ENCODE peak calls at places on chromosomes 11 and 22, in ten cellular contexts. V, F, T, P, D, U, C, M, X and E are unnamed samples.

GRCh38 chr11:35223429-35223828 is 84.5 kb downstream of the CD44 start:
- DNase-seq in V (peak), F (peak), T (no peak), P (no peak), D (no peak), U (no peak), C (peak), M (no peak), X (no peak), E (no peak)

GRCh38 chr22:49530671-49531532 is 296.8 kb downstream of the BRD1 start:
- DNase-seq in V (no peak), F (no peak), T (no peak), P (no peak), D (no peak), U (no peak), C (no peak), M (no peak), X (no peak), E (no peak)

GRCh38 chr11:118688851-118689502 is 9.5 kb upstream of the TREH start:
- DNase-seq in V (no peak), F (no peak), T (no peak), P (no peak), D (no peak), U (no peak), C (no peak), M (no peak), X (no peak), E (no peak)

GRCh38 chr11:75812542-75813040 is 2.4 kb upstream of the UVRAG start:
- DNase-seq in V (no peak), F (no peak), T (no peak), P (no peak), D (no peak), U (no peak), C (no peak), M (no peak), X (no peak), E (no peak)

GRCh38 chr11:380996-381395 is 11.7 kb downstream of the B4GALNT4 start:
- DNase-seq in V (no peak), F (no peak), T (no peak), P (no peak), D (no peak), U (no peak), C (no peak), M (no peak), X (no peak), E (no peak)

GRCh38 chr11:2208691-2209369 is 37.2 kb upstream of the TH start:
- DNase-seq in V (no peak), F (no peak), T (no peak), P (no peak), D (no peak), U (no peak), C (no peak), M (peak), X (no peak), E (no peak)

GRCh38 chr11:86805873-86806310 is 5.5 kb downstream of the PRSS23 start:
- DNase-seq in V (no peak), F (no peak), T (no peak), P (no peak), D (no peak), U (no peak), C (no peak), M (no peak), X (no peak), E (no peak)

GRCh38 chr11:78050964-78051831 is 12.5 kb upstream of the THRSP start:
- DNase-seq in V (peak), F (no peak), T (peak), P (no peak), D (no peak), U (no peak), C (peak), M (no peak), X (no peak), E (no peak)

GRCh38 chr11:69444381-69445130 is 36.9 kb upstream of the LINC01488 start:
- DNase-seq in V (peak), F (peak), T (peak), P (no peak), D (peak), U (no peak), C (peak), M (no peak), X (no peak), E (peak)

GRCh38 chr11:134800826-134801225 is 388.8 kb upstream of the B3GAT1 start:
- DNase-seq in V (no peak), F (no peak), T (no peak), P (no peak), D (no peak), U (no peak), C (no peak), M (no peak), X (no peak), E (no peak)

GRCh38 chr11:10556590-10556989 is 11.9 kb downstream of the LYVE1 start:
- DNase-seq in V (no peak), F (no peak), T (no peak), P (no peak), D (no peak), U (no peak), C (no peak), M (no peak), X (no peak), E (no peak)

GRCh38 chr22:29004647-29005371 is 56.8 kb downstream of the C22orf31 start:
- DNase-seq in V (peak), F (no peak), T (no peak), P (no peak), D (no peak), U (no peak), C (no peak), M (peak), X (peak), E (no peak)

GRCh38 chr11:122108192-122108799 is 7.7 kb downstream of the BLID start:
- DNase-seq in V (peak), F (no peak), T (peak), P (no peak), D (peak), U (peak), C (peak), M (no peak), X (no peak), E (no peak)

GRCh38 chr11:125055107-125055715 is 7.9 kb upstream of the SLC37A2 start:
- DNase-seq in V (no peak), F (no peak), T (no peak), P (no peak), D (no peak), U (no peak), C (no peak), M (no peak), X (no peak), E (no peak)

GRCh38 chr11:36192723-36193619 is 96.3 kb downstream of the COMMD9 start:
- DNase-seq in V (no peak), F (no peak), T (no peak), P (no peak), D (no peak), U (no peak), C (no peak), M (no peak), X (no peak), E (no peak)

GRCh38 chr11:58616594-58616993 is 5.9 kb upstream of the CNTF start:
- DNase-seq in V (peak), F (peak), T (peak), P (no peak), D (no peak), U (no peak), C (peak), M (no peak), X (no peak), E (peak)

GRCh38 chr22:46123694-46124382 is 26.5 kb upstream of the PPARA start:
- DNase-seq in V (no peak), F (no peak), T (no peak), P (no peak), D (no peak), U (no peak), C (no peak), M (no peak), X (no peak), E (no peak)

GRCh38 chr11:47981667-47982404 is 1.5 kb downstream of the PTPRJ start:
- DNase-seq in V (no peak), F (no peak), T (no peak), P (no peak), D (no peak), U (no peak), C (no peak), M (no peak), X (no peak), E (no peak)

GRCh38 chr22:25236417-25236816 is 17.0 kb downstream of the CRYBB2 start:
- DNase-seq in V (no peak), F (no peak), T (no peak), P (no peak), D (no peak), U (no peak), C (no peak), M (no peak), X (no peak), E (no peak)

GRCh38 chr11:131370090-131370751 is at the start of gene NTM:
- DNase-seq in V (no peak), F (peak), T (no peak), P (no peak), D (peak), U (no peak), C (peak), M (no peak), X (no peak), E (peak)

GRCh38 chr22:49332691-49333090 is 495.0 kb downstream of the BRD1 start:
- DNase-seq in V (no peak), F (no peak), T (no peak), P (no peak), D (no peak), U (no peak), C (no peak), M (no peak), X (no peak), E (no peak)

GRCh38 chr11:17517186-17517585 is 27.0 kb downstream of the USH1C start:
- DNase-seq in V (no peak), F (no peak), T (no peak), P (no peak), D (no peak), U (no peak), C (no peak), M (no peak), X (no peak), E (no peak)

GRCh38 chr22:38135133-38135706 is 24.7 kb upstream of the BAIAP2L2 start:
- DNase-seq in V (peak), F (peak), T (peak), P (no peak), D (peak), U (no peak), C (peak), M (no peak), X (no peak), E (peak)

GRCh38 chr22:47107431-47107830 is 345.0 kb downstream of the TBC1D22A start:
- DNase-seq in V (peak), F (peak), T (peak), P (no peak), D (no peak), U (no peak), C (peak), M (no peak), X (no peak), E (peak)

GRCh38 chr11:12289667-12290476 is 87.5 kb upstream of the PARVA start:
- DNase-seq in V (no peak), F (no peak), T (no peak), P (no peak), D (no peak), U (no peak), C (no peak), M (no peak), X (no peak), E (no peak)

GRCh38 chr11:134489728-134490127 is 77.7 kb upstream of the B3GAT1 start:
- DNase-seq in V (no peak), F (no peak), T (no peak), P (no peak), D (no peak), U (no peak), C (no peak), M (peak), X (no peak), E (no peak)

GRCh38 chr11:116707250-116707649 is 65.5 kb downstream of the BUD13 start:
- DNase-seq in V (no peak), F (no peak), T (no peak), P (no peak), D (no peak), U (no peak), C (no peak), M (peak), X (no peak), E (no peak)

GRCh38 chr11:12800032-12800671 is 125.9 kb downstream of the TEAD1 start:
- DNase-seq in V (peak), F (no peak), T (peak), P (no peak), D (no peak), U (no peak), C (peak), M (no peak), X (no peak), E (no peak)

GRCh38 chr11:102157219-102157618 is 47.0 kb downstream of the YAP1 start:
- DNase-seq in V (peak), F (peak), T (peak), P (no peak), D (no peak), U (no peak), C (peak), M (no peak), X (no peak), E (peak)

GRCh38 chr22:17847360-17848078 is 73.2 kb upstream of the BID start:
- DNase-seq in V (no peak), F (no peak), T (peak), P (no peak), D (no peak), U (no peak), C (no peak), M (no peak), X (no peak), E (no peak)

GRCh38 chr22:24440270-24440717 is 12.9 kb downstream of the ADORA2A start:
- DNase-seq in V (no peak), F (no peak), T (no peak), P (no peak), D (no peak), U (no peak), C (no peak), M (no peak), X (no peak), E (no peak)

GRCh38 chr22:24236656-24237055 is 8.2 kb downstream of the GGT5 start:
- DNase-seq in V (no peak), F (peak), T (no peak), P (no peak), D (no peak), U (no peak), C (no peak), M (no peak), X (no peak), E (no peak)

GRCh38 chr11:121898913-121899312 is 217.1 kb downstream of the BLID start:
- DNase-seq in V (no peak), F (no peak), T (no peak), P (no peak), D (no peak), U (no peak), C (peak), M (no peak), X (no peak), E (no peak)

GRCh38 chr11:123544631-123545375 is 109.6 kb downstream of the SCN3B start:
- DNase-seq in V (no peak), F (no peak), T (no peak), P (no peak), D (no peak), U (no peak), C (no peak), M (no peak), X (no peak), E (no peak)

GRCh38 chr22:39927544-39927943 is 26.7 kb downstream of the GRAP2 start:
- DNase-seq in V (no peak), F (no peak), T (no peak), P (no peak), D (no peak), U (no peak), C (no peak), M (no peak), X (no peak), E (no peak)

GRCh38 chr11:33891714-33892327 is at the start of gene LMO2:
- DNase-seq in V (no peak), F (no peak), T (no peak), P (no peak), D (no peak), U (no peak), C (no peak), M (no peak), X (no peak), E (no peak)

GRCh38 chr11:22516136-22516535 is 109.5 kb downstream of the FANCF start:
- DNase-seq in V (no peak), F (no peak), T (no peak), P (no peak), D (no peak), U (no peak), C (no peak), M (no peak), X (no peak), E (no peak)

GRCh38 chr11:61071208-61071681 is 31.0 kb upstream of the CD5 start:
- DNase-seq in V (no peak), F (no peak), T (no peak), P (peak), D (no peak), U (peak), C (no peak), M (no peak), X (no peak), E (no peak)